ENCODE peak calls at places on chromosome 4, in ten cellular contexts. One of them, this sample, is unnamed.

GRCh38 chr4:72567821-72568620 is 1.0 kb downstream of the ADAMTS3 start:
- DNase-seq in AML-193: no peak
- DNase-seq in ELF-1: peak; percentile 97
- DNase-seq in pulmonary artery endothelial cell: no peak
- DNase-seq in BJ: peak; percentile 17
- DNase-seq in pons: peak; percentile 15
- DNase-seq in H9: peak; percentile 94
- DNase-seq in activated naive CD4-positive, alpha-beta T cell treated with anti-CD3 and anti-CD28 coated beads for 36 hours: peak; percentile 39
- DNase-seq in HCT116: no peak
- DNase-seq in omental fat pad: peak; percentile 50
- DNase-seq in this sample: peak; percentile 26

GRCh38 chr4:17544205-17544604 is 29.2 kb downstream of the CLRN2 start:
- DNase-seq in H9: peak; percentile 41
- DNase-seq in pulmonary artery endothelial cell: no peak
- DNase-seq in HCT116: no peak
- DNase-seq in omental fat pad: no peak
- DNase-seq in ELF-1: peak; percentile 48
- DNase-seq in BJ: no peak
- DNase-seq in activated naive CD4-positive, alpha-beta T cell treated with anti-CD3 and anti-CD28 coated beads for 36 hours: no peak
- DNase-seq in pons: peak; percentile 100
- DNase-seq in AML-193: no peak
- DNase-seq in this sample: no peak

GRCh38 chr4:123343400-123344060 is 53.1 kb upstream of the SPRY1 start:
- DNase-seq in activated naive CD4-positive, alpha-beta T cell treated with anti-CD3 and anti-CD28 coated beads for 36 hours: no peak
- DNase-seq in BJ: no peak
- DNase-seq in omental fat pad: no peak
- DNase-seq in AML-193: no peak
- DNase-seq in pulmonary artery endothelial cell: peak; percentile 88
- DNase-seq in HCT116: no peak
- DNase-seq in H9: no peak
- DNase-seq in ELF-1: no peak
- DNase-seq in pons: no peak
- DNase-seq in this sample: no peak

GRCh38 chr4:110830461-110830860 is 207.6 kb upstream of the PITX2 start:
- DNase-seq in omental fat pad: no peak
- DNase-seq in pulmonary artery endothelial cell: no peak
- DNase-seq in AML-193: no peak
- DNase-seq in activated naive CD4-positive, alpha-beta T cell treated with anti-CD3 and anti-CD28 coated beads for 36 hours: no peak
- DNase-seq in ELF-1: no peak
- DNase-seq in pons: no peak
- DNase-seq in HCT116: no peak
- DNase-seq in H9: no peak
- DNase-seq in BJ: no peak
- DNase-seq in this sample: no peak

GRCh38 chr4:143514432-143514831 is 930 bp downstream of the SMARCA5 start:
- DNase-seq in omental fat pad: no peak
- DNase-seq in pulmonary artery endothelial cell: peak; percentile 17
- DNase-seq in H9: peak; percentile 46
- DNase-seq in activated naive CD4-positive, alpha-beta T cell treated with anti-CD3 and anti-CD28 coated beads for 36 hours: peak; percentile 18
- DNase-seq in BJ: no peak
- DNase-seq in AML-193: no peak
- DNase-seq in HCT116: no peak
- DNase-seq in pons: peak; percentile 63
- DNase-seq in ELF-1: peak; percentile 69
- DNase-seq in this sample: peak; percentile 14

GRCh38 chr4:19193274-19193962 is 1058.3 kb upstream of the SLIT2 start:
- DNase-seq in omental fat pad: no peak
- DNase-seq in pons: no peak
- DNase-seq in pulmonary artery endothelial cell: no peak
- DNase-seq in BJ: no peak
- DNase-seq in HCT116: no peak
- DNase-seq in activated naive CD4-positive, alpha-beta T cell treated with anti-CD3 and anti-CD28 coated beads for 36 hours: no peak
- DNase-seq in AML-193: no peak
- DNase-seq in ELF-1: no peak
- DNase-seq in H9: no peak
- DNase-seq in this sample: no peak

GRCh38 chr4:122879001-122879400 is 43.4 kb downstream of the NUDT6 start:
- DNase-seq in activated naive CD4-positive, alpha-beta T cell treated with anti-CD3 and anti-CD28 coated beads for 36 hours: no peak
- DNase-seq in H9: no peak
- DNase-seq in HCT116: no peak
- DNase-seq in ELF-1: no peak
- DNase-seq in BJ: no peak
- DNase-seq in omental fat pad: no peak
- DNase-seq in AML-193: no peak
- DNase-seq in pons: no peak
- DNase-seq in pulmonary artery endothelial cell: no peak
- DNase-seq in this sample: no peak

GRCh38 chr4:184826315-184827266 is 823 bp upstream of the ACSL1 start:
- DNase-seq in pons: no peak
- DNase-seq in activated naive CD4-positive, alpha-beta T cell treated with anti-CD3 and anti-CD28 coated beads for 36 hours: peak; percentile 69
- DNase-seq in omental fat pad: no peak
- DNase-seq in AML-193: peak; percentile 52
- DNase-seq in pulmonary artery endothelial cell: no peak
- DNase-seq in HCT116: no peak
- DNase-seq in BJ: no peak
- DNase-seq in H9: no peak
- DNase-seq in ELF-1: no peak
- DNase-seq in this sample: peak; percentile 72

GRCh38 chr4:26573389-26573794 is 10.5 kb upstream of the TBC1D19 start:
- DNase-seq in pulmonary artery endothelial cell: no peak
- DNase-seq in pons: no peak
- DNase-seq in H9: no peak
- DNase-seq in omental fat pad: no peak
- DNase-seq in activated naive CD4-positive, alpha-beta T cell treated with anti-CD3 and anti-CD28 coated beads for 36 hours: no peak
- DNase-seq in ELF-1: no peak
- DNase-seq in AML-193: no peak
- DNase-seq in HCT116: no peak
- DNase-seq in BJ: no peak
- DNase-seq in this sample: no peak

GRCh38 chr4:151692443-151692782 is 68.4 kb downstream of the GATB start:
- DNase-seq in H9: no peak
- DNase-seq in omental fat pad: no peak
- DNase-seq in activated naive CD4-positive, alpha-beta T cell treated with anti-CD3 and anti-CD28 coated beads for 36 hours: no peak
- DNase-seq in pons: no peak
- DNase-seq in HCT116: no peak
- DNase-seq in BJ: no peak
- DNase-seq in AML-193: no peak
- DNase-seq in ELF-1: no peak
- DNase-seq in pulmonary artery endothelial cell: no peak
- DNase-seq in this sample: no peak